ENCODE peak calls at places on chromosome 20, in five cellular contexts. One of them, this sample, is unnamed.
A peak's percentile ranks its signal among the peaks of the same experiment; 100 is the strongest.

GRCh38 chr20:58048096-58048702 is 180.3 kb downstream of the ANKRD60 start:
- DNase-seq in endothelial cell: peak; percentile 51
- DNase-seq in breast epithelium: peak; percentile 34
- DNase-seq in GM12865: peak; percentile 9
- DNase-seq in neural crest cell: peak; percentile 35
- DNase-seq in this sample: no peak

GRCh38 chr20:59428006-59428405 is 127.6 kb downstream of the EDN3 start:
- DNase-seq in endothelial cell: no peak
- DNase-seq in breast epithelium: no peak
- DNase-seq in GM12865: no peak
- DNase-seq in neural crest cell: no peak
- DNase-seq in this sample: no peak

GRCh38 chr20:63121749-63122405 is 94.1 kb downstream of the YTHDF1 start:
- DNase-seq in endothelial cell: no peak
- DNase-seq in breast epithelium: no peak
- DNase-seq in GM12865: no peak
- DNase-seq in neural crest cell: no peak
- DNase-seq in this sample: no peak

GRCh38 chr20:57878803-57879424 is 169.1 kb upstream of the PMEPA1 start:
- DNase-seq in endothelial cell: no peak
- DNase-seq in breast epithelium: peak; percentile 7
- DNase-seq in GM12865: no peak
- DNase-seq in neural crest cell: no peak
- DNase-seq in this sample: no peak

GRCh38 chr20:63501818-63502670 is 3.2 kb upstream of the EEF1A2 start:
- DNase-seq in endothelial cell: no peak
- DNase-seq in breast epithelium: no peak
- DNase-seq in GM12865: no peak
- DNase-seq in neural crest cell: no peak
- DNase-seq in this sample: no peak

GRCh38 chr20:57117296-57117695 is 149.1 kb downstream of the BMP7 start:
- DNase-seq in endothelial cell: no peak
- DNase-seq in breast epithelium: no peak
- DNase-seq in GM12865: no peak
- DNase-seq in neural crest cell: no peak
- DNase-seq in this sample: no peak

GRCh38 chr20:51237278-51237677 is 214.4 kb upstream of the KCNG1 start:
- DNase-seq in endothelial cell: no peak
- DNase-seq in breast epithelium: no peak
- DNase-seq in GM12865: no peak
- DNase-seq in neural crest cell: no peak
- DNase-seq in this sample: no peak

GRCh38 chr20:23003916-23004315 is 31.2 kb upstream of the SSTR4 start:
- DNase-seq in endothelial cell: no peak
- DNase-seq in breast epithelium: no peak
- DNase-seq in GM12865: no peak
- DNase-seq in neural crest cell: no peak
- DNase-seq in this sample: no peak

GRCh38 chr20:23149623-23150279 is 63.6 kb upstream of the CD93 start:
- DNase-seq in endothelial cell: no peak
- DNase-seq in breast epithelium: no peak
- DNase-seq in GM12865: no peak
- DNase-seq in neural crest cell: no peak
- DNase-seq in this sample: no peak

GRCh38 chr20:62929051-62929538 is 2.8 kb upstream of the DIDO1 start:
- DNase-seq in endothelial cell: peak; percentile 80
- DNase-seq in breast epithelium: peak; percentile 53
- DNase-seq in GM12865: peak; percentile 61
- DNase-seq in neural crest cell: peak; percentile 25
- DNase-seq in this sample: peak; percentile 85

GRCh38 chr20:10362674-10363073 is 71.3 kb downstream of the MKKS start:
- DNase-seq in endothelial cell: no peak
- DNase-seq in breast epithelium: no peak
- DNase-seq in GM12865: peak; percentile 23
- DNase-seq in neural crest cell: no peak
- DNase-seq in this sample: no peak

GRCh38 chr20:63242736-63243135 is 7.0 kb downstream of the BIRC7 start:
- DNase-seq in endothelial cell: no peak
- DNase-seq in breast epithelium: no peak
- DNase-seq in GM12865: no peak
- DNase-seq in neural crest cell: no peak
- DNase-seq in this sample: no peak

GRCh38 chr20:2470051-2470431 is 548 bp downstream of the SNRPB start:
- DNase-seq in endothelial cell: peak; percentile 47
- DNase-seq in breast epithelium: peak; percentile 32
- DNase-seq in GM12865: peak; percentile 81
- DNase-seq in neural crest cell: peak; percentile 36
- DNase-seq in this sample: peak; percentile 77

GRCh38 chr20:44714701-44715494 is at the start of gene CCN5:
- DNase-seq in endothelial cell: no peak
- DNase-seq in breast epithelium: peak; percentile 80
- DNase-seq in GM12865: no peak
- DNase-seq in neural crest cell: no peak
- DNase-seq in this sample: no peak

GRCh38 chr20:59178983-59179595 is 15.5 kb downstream of the ZNF831 start:
- DNase-seq in endothelial cell: no peak
- DNase-seq in breast epithelium: no peak
- DNase-seq in GM12865: no peak
- DNase-seq in neural crest cell: no peak
- DNase-seq in this sample: no peak

GRCh38 chr20:20663841-20664240 is 48.6 kb downstream of the RALGAPA2 start:
- DNase-seq in endothelial cell: no peak
- DNase-seq in breast epithelium: no peak
- DNase-seq in GM12865: no peak
- DNase-seq in neural crest cell: no peak
- DNase-seq in this sample: no peak

GRCh38 chr20:57620274-57620990 is at the start of gene ZBP1:
- DNase-seq in endothelial cell: no peak
- DNase-seq in breast epithelium: no peak
- DNase-seq in GM12865: peak; percentile 93
- DNase-seq in neural crest cell: no peak
- DNase-seq in this sample: peak; percentile 84

GRCh38 chr20:49579874-49580817 is 12.2 kb upstream of the PTGIS start:
- DNase-seq in endothelial cell: no peak
- DNase-seq in breast epithelium: no peak
- DNase-seq in GM12865: no peak
- DNase-seq in neural crest cell: no peak
- DNase-seq in this sample: no peak

GRCh38 chr20:32465092-32465900 is 107.2 kb downstream of the ASXL1 start:
- DNase-seq in endothelial cell: no peak
- DNase-seq in breast epithelium: peak; percentile 67
- DNase-seq in GM12865: no peak
- DNase-seq in neural crest cell: peak; percentile 44
- DNase-seq in this sample: no peak

GRCh38 chr20:32457476-32457986 is 99.4 kb downstream of the ASXL1 start:
- DNase-seq in endothelial cell: peak; percentile 73
- DNase-seq in breast epithelium: no peak
- DNase-seq in GM12865: peak; percentile 42
- DNase-seq in neural crest cell: peak; percentile 85
- DNase-seq in this sample: peak; percentile 89

GRCh38 chr20:46433051-46433450 is 26.6 kb upstream of the ELMO2 start:
- DNase-seq in endothelial cell: no peak
- DNase-seq in breast epithelium: no peak
- DNase-seq in GM12865: no peak
- DNase-seq in neural crest cell: no peak
- DNase-seq in this sample: no peak

GRCh38 chr20:32636278-32636677 is 37.5 kb downstream of the C20orf203 start:
- DNase-seq in endothelial cell: no peak
- DNase-seq in breast epithelium: no peak
- DNase-seq in GM12865: no peak
- DNase-seq in neural crest cell: no peak
- DNase-seq in this sample: no peak

GRCh38 chr20:46028110-46028509 is 905 bp upstream of the SLC12A5 start:
- DNase-seq in endothelial cell: no peak
- DNase-seq in breast epithelium: no peak
- DNase-seq in GM12865: no peak
- DNase-seq in neural crest cell: no peak
- DNase-seq in this sample: no peak

GRCh38 chr20:43187476-43188233 is 2.1 kb downstream of the PTPRT start:
- DNase-seq in endothelial cell: peak; percentile 63
- DNase-seq in breast epithelium: peak; percentile 74
- DNase-seq in GM12865: peak; percentile 67
- DNase-seq in neural crest cell: peak; percentile 85
- DNase-seq in this sample: peak; percentile 85

GRCh38 chr20:51560550-51561307 is 18.2 kb upstream of the NFATC2 start:
- DNase-seq in endothelial cell: no peak
- DNase-seq in breast epithelium: no peak
- DNase-seq in GM12865: no peak
- DNase-seq in neural crest cell: no peak
- DNase-seq in this sample: no peak

GRCh38 chr20:38023181-38024085 is 9.8 kb downstream of the TTI1 start:
- DNase-seq in endothelial cell: no peak
- DNase-seq in breast epithelium: no peak
- DNase-seq in GM12865: no peak
- DNase-seq in neural crest cell: no peak
- DNase-seq in this sample: no peak

GRCh38 chr20:54345817-54346216 is 129.6 kb upstream of the DOK5 start:
- DNase-seq in endothelial cell: no peak
- DNase-seq in breast epithelium: no peak
- DNase-seq in GM12865: no peak
- DNase-seq in neural crest cell: no peak
- DNase-seq in this sample: no peak

GRCh38 chr20:61253640-61254511 is 1.8 kb downstream of the CDH4 start:
- DNase-seq in endothelial cell: peak; percentile 13
- DNase-seq in breast epithelium: no peak
- DNase-seq in GM12865: no peak
- DNase-seq in neural crest cell: peak; percentile 30
- DNase-seq in this sample: no peak

GRCh38 chr20:62772994-62773858 is 23.0 kb upstream of the MRGBP start:
- DNase-seq in endothelial cell: no peak
- DNase-seq in breast epithelium: no peak
- DNase-seq in GM12865: no peak
- DNase-seq in neural crest cell: no peak
- DNase-seq in this sample: no peak

GRCh38 chr20:51354769-51355319 is 187.7 kb downstream of the NFATC2 start:
- DNase-seq in endothelial cell: no peak
- DNase-seq in breast epithelium: no peak
- DNase-seq in GM12865: no peak
- DNase-seq in neural crest cell: no peak
- DNase-seq in this sample: no peak

GRCh38 chr20:1861347-1861987 is 33.7 kb upstream of the SIRPA start:
- DNase-seq in endothelial cell: no peak
- DNase-seq in breast epithelium: no peak
- DNase-seq in GM12865: no peak
- DNase-seq in neural crest cell: no peak
- DNase-seq in this sample: no peak

GRCh38 chr20:10322073-10323012 is 103.7 kb downstream of the SNAP25 start:
- DNase-seq in endothelial cell: no peak
- DNase-seq in breast epithelium: no peak
- DNase-seq in GM12865: no peak
- DNase-seq in neural crest cell: no peak
- DNase-seq in this sample: no peak

GRCh38 chr20:22418738-22419137 is 165.6 kb downstream of the FOXA2 start:
- DNase-seq in endothelial cell: no peak
- DNase-seq in breast epithelium: no peak
- DNase-seq in GM12865: no peak
- DNase-seq in neural crest cell: no peak
- DNase-seq in this sample: no peak

GRCh38 chr20:12243327-12243726 is 325.6 kb downstream of the BTBD3 start:
- DNase-seq in endothelial cell: no peak
- DNase-seq in breast epithelium: no peak
- DNase-seq in GM12865: no peak
- DNase-seq in neural crest cell: no peak
- DNase-seq in this sample: no peak

GRCh38 chr20:44382641-44383040 is 27.1 kb downstream of the HNF4A start:
- DNase-seq in endothelial cell: no peak
- DNase-seq in breast epithelium: no peak
- DNase-seq in GM12865: no peak
- DNase-seq in neural crest cell: no peak
- DNase-seq in this sample: no peak

DNA sequence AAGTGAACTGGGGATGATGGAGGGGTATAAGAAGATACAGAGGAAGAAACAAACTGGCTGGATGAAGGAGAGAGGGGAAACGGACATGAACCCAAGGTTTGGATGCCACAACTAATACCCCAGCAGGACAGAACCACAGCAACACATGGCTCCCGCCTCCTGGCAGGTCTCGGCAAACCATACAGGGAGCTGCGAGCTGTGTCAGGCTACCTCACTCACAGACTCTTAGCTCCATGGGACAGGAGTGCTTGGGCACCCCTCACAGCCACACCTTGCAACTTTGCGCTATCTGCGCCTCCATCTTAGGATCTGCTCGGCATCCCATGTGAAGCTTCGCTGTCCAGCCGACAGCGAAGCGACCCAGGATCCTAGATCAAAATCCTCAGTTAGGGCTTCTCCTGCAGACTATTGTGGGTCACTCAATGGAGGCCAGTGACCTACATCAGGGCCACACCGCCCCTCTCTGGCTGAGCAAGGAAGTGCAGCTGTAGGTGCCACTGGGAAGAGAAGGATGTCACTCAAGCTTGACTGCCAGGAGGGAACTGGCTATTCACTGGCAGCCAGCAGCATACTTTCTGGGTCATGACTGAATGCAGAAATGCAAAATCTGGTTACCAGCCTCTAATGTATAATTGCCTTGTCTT is 174.4 kb upstream of the RIN2 start:
- DNase-seq in endothelial cell: peak; percentile 91
- DNase-seq in breast epithelium: peak; percentile 37
- DNase-seq in GM12865: peak; percentile 49
- DNase-seq in neural crest cell: peak; percentile 85
- DNase-seq in this sample: peak; percentile 79
- TF ChIP-seq CTCF in endothelial cell: peak; percentile 90
- TF ChIP-seq CTCF in breast epithelium: peak; percentile 86
- TF ChIP-seq CTCF in GM12865: peak; percentile 76
- TF ChIP-seq CTCF in neural crest cell: peak; percentile 89
- TF ChIP-seq CTCF in this sample: peak; percentile 68

DNA sequence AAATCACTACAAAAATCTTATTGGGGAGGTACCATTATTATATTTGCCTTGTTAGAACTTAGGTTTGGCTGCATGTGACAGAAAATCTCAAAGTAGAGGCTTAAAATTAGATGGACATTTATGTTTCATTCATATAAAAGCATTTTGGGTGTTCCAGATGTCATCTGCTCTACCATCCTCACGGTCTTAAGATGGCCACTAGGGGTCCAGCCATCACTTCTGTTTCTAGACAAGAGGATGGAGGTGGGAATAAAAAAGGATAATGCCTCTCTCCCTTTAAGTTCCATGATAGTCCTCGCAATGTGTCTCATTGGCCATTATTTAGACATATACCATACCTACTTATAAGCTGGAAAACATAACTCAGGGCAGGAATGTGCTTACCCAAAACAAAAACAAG is 929.5 kb downstream of the KIF16B start:
- DNase-seq in endothelial cell: no peak
- DNase-seq in breast epithelium: no peak
- DNase-seq in GM12865: peak; percentile 22
- DNase-seq in neural crest cell: no peak
- DNase-seq in this sample: no peak
- TF ChIP-seq CTCF in endothelial cell: peak; percentile 37
- TF ChIP-seq CTCF in breast epithelium: no peak
- TF ChIP-seq CTCF in GM12865: peak; percentile 21
- TF ChIP-seq CTCF in neural crest cell: peak; percentile 37
- TF ChIP-seq CTCF in this sample: no peak

GRCh38 chr20:4233520-4233919 is 218.2 kb upstream of the RNF24 start:
- DNase-seq in endothelial cell: no peak
- DNase-seq in breast epithelium: no peak
- DNase-seq in GM12865: peak; percentile 10
- DNase-seq in neural crest cell: no peak
- DNase-seq in this sample: no peak
- TF ChIP-seq CTCF in endothelial cell: no peak
- TF ChIP-seq CTCF in breast epithelium: no peak
- TF ChIP-seq CTCF in GM12865: peak; percentile 33
- TF ChIP-seq CTCF in neural crest cell: no peak
- TF ChIP-seq CTCF in this sample: no peak

GRCh38 chr20:35264755-35265154 is 13.2 kb downstream of the MMP24OS start:
- DNase-seq in endothelial cell: peak; percentile 58
- DNase-seq in breast epithelium: peak; percentile 44
- DNase-seq in GM12865: no peak
- DNase-seq in neural crest cell: no peak
- DNase-seq in this sample: no peak
- TF ChIP-seq CTCF in endothelial cell: no peak
- TF ChIP-seq CTCF in breast epithelium: no peak
- TF ChIP-seq CTCF in GM12865: no peak
- TF ChIP-seq CTCF in neural crest cell: no peak
- TF ChIP-seq CTCF in this sample: no peak

This sample was measured in GM13976.